ENCODE peak calls at places on chromosomes 2 and 18, in five cellular contexts. H is neural progenitor cell, M is hepatocyte, U is GM23338, D is SK-N-SH. P is an unnamed sample.
A peak's percentile ranks its signal among the peaks of the same experiment; 100 is the strongest.

GRCh38 chr2:228657807-228658402 is 476.4 kb upstream of the SPHKAP start:
- DNase-seq in H (peak; percentile 42), M (peak; percentile 55), U (peak; percentile 62), D (peak; percentile 18), P (peak; percentile 10)

GRCh38 chr2:159083601-159084000 is 115.2 kb downstream of the TANC1 start:
- DNase-seq in H (no peak), M (no peak), U (no peak), D (no peak), P (no peak)

GRCh38 chr2:213834331-213834730 is 550.1 kb downstream of the SPAG16 start:
- DNase-seq in H (no peak), M (no peak), U (no peak), D (no peak), P (no peak)

GRCh38 chr2:144583741-144584453 is 64.0 kb upstream of the ZEB2 start:
- DNase-seq in H (no peak), M (no peak), U (no peak), D (no peak), P (no peak)

GRCh38 chr2:85355073-85355410 is 473 bp downstream of the ELMOD3 start:
- DNase-seq in H (no peak), M (no peak), U (no peak), D (no peak), P (no peak)

GRCh38 chr2:77397763-77398162 is 124.4 kb downstream of the LRRTM4 start:
- DNase-seq in H (no peak), M (peak; percentile 7), U (no peak), D (no peak), P (no peak)

GRCh38 chr2:202822411-202822810 is 49.2 kb downstream of the ICA1L start:
- DNase-seq in H (no peak), M (no peak), U (no peak), D (no peak), P (no peak)

GRCh38 chr2:190875881-190876280 is 4.7 kb upstream of the GLS start:
- DNase-seq in H (no peak), M (no peak), U (no peak), D (no peak), P (no peak)

GRCh38 chr2:177784449-177784845 is 288.1 kb downstream of the PDE11A start:
- DNase-seq in H (no peak), M (no peak), U (no peak), D (no peak), P (no peak)

GRCh38 chr2:64525323-64525625 is 1.1 kb downstream of the AFTPH start:
- DNase-seq in H (no peak), M (peak; percentile 58), U (peak; percentile 24), D (no peak), P (peak; percentile 65)

GRCh38 chr2:73262108-73262651 is 22.1 kb downstream of the FBXO41 start:
- DNase-seq in H (no peak), M (no peak), U (no peak), D (no peak), P (no peak)

GRCh38 chr2:73259276-73259675 is 25.0 kb downstream of the FBXO41 start:
- DNase-seq in H (no peak), M (no peak), U (no peak), D (no peak), P (no peak)

GRCh38 chr2:73259704-73260337 is 24.5 kb downstream of the FBXO41 start:
- DNase-seq in H (no peak), M (no peak), U (no peak), D (no peak), P (no peak)

GRCh38 chr2:73258913-73259215 is 24.8 kb downstream of the CCT7 start:
- DNase-seq in H (no peak), M (no peak), U (no peak), D (no peak), P (no peak)

GRCh38 chr2:73260338-73260984 is 23.8 kb downstream of the FBXO41 start:
- DNase-seq in H (peak; percentile 68), M (peak; percentile 69), U (peak; percentile 80), D (peak; percentile 74), P (peak; percentile 48)
- TF ChIP-seq CTCF in H (peak; percentile 61), M (peak; percentile 44), U (peak; percentile 81), D (peak; percentile 52), P (peak; percentile 60)

GRCh38 chr2:179655627-179656026 is 205.8 kb downstream of the ZNF385B start:
- DNase-seq in H (no peak), M (no peak), U (no peak), D (no peak), P (no peak)
- TF ChIP-seq EZH2phosphoT487 in H (no peak), M (no peak), U (no peak), D (no peak), P (no peak)

DNA sequence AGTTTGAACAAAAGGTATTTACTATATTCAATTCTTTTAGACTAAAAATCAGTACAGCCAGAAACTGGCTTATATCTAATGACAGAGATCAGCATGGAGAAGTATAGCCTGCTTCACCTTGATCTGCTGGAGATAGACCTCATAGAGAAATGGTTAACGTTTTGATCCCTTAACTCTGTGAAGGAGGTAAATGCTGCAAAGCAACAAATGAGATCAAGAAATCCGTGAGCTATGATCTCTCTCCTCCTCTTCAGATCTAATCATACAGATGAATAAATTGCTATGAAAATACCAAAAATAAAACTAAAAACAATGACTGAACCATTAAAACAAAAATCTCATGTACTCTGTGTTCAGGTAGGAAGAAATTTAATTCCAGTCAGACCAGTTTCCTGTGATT is 42.8 kb downstream of the KLHL14 start:
- DNase-seq in H (no peak), M (no peak), U (no peak), D (no peak), P (no peak)
- H3K4me3 ChIP-seq in H (no peak overlapping the region), M (no peak overlapping the region), U (no peak overlapping the region), D (peak overlapping the region; percentile 46), P (peak overlapping the region; percentile 67)

DNA sequence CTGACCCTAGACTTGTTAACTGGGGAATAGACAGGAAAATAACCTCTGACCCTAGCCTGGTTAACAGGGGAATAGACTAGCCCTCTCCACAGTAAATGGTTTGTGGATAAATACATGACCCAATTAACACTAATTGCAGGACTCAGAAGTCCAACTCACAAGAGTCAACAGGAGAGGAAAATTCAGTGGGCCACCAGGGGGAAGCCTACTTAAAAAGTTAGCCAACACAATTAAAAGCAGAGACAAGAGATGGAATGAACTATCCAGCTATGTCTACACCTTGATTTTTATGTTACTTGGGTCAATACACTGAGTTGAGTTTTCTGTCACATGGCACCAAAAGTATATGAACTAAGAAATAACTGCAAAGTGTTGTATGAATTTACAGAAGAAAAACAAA is 158.8 kb upstream of the SLC39A10 start:
- DNase-seq in H (peak; percentile 60), M (peak; percentile 14), U (peak; percentile 70), D (no peak), P (peak; percentile 67)
- TF ChIP-seq CTCF in H (peak; percentile 58), M (peak; percentile 28), U (peak; percentile 66), D (peak; percentile 45), P (peak; percentile 84)

DNA sequence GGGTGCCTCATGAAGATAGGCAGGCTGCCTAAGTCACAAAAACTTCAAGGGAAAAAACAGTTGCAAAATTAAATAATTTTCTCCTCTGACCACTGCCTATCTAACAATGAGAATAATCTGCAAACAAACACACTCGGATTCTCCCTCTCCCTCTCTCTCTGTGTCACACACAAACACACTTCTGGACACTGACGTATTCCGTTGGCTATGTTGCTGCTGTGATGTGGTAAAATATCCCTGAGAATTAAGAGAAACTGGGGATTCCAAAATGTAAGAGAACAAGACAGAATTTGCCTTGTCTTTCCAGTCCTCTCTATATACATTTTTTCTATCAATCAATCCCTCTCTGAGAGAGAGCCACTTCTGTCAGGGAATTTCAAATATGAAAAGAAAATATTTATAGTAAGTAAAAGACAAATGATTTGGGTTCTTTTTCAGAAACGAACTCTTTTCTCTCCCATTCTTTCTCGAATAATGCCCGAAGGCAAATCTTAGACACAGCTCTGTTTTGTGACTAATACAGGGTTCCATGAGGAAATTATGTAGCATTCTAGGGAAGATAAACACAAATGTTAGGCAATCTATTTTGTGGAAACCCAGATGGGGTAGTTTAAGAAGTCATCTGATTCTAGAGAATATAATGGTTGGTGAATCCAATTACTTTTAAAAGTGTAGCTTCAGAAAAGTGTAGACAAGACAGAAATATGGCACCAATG is 310.3 kb upstream of the CYP26B1 start:
- DNase-seq in H (no peak), M (no peak), U (no peak), D (no peak), P (no peak)
- TF ChIP-seq EZH2phosphoT487 in H (no peak), M (no peak), U (no peak), D (no peak), P (no peak)

GRCh38 chr2:11073251-11073650 is 82.0 kb upstream of the SLC66A3 start:
- DNase-seq in H (peak; percentile 85), M (peak; percentile 74), U (peak; percentile 85), D (peak; percentile 54), P (peak; percentile 8)

GRCh38 chr2:11071207-11071606 is 84.1 kb upstream of the SLC66A3 start:
- DNase-seq in H (no peak), M (peak; percentile 39), U (peak; percentile 55), D (no peak), P (no peak)

GRCh38 chr2:11071939-11072338 is 83.3 kb upstream of the SLC66A3 start:
- DNase-seq in H (no peak), M (no peak), U (no peak), D (no peak), P (no peak)

GRCh38 chr2:11073791-11074190 is 81.5 kb upstream of the SLC66A3 start:
- DNase-seq in H (no peak), M (no peak), U (no peak), D (no peak), P (no peak)

GRCh38 chr2:11072550-11072949 is 82.7 kb upstream of the SLC66A3 start:
- DNase-seq in H (no peak), M (no peak), U (no peak), D (no peak), P (no peak)
- H3K4me3 ChIP-seq in H (no peak overlapping the region), M (no peak overlapping the region), U (no peak overlapping the region), D (no peak overlapping the region), P (no peak overlapping the region)

GRCh38 chr2:115833196-115833595 is 1390.8 kb downstream of the DPP10 start:
- DNase-seq in H (no peak), M (no peak), U (no peak), D (no peak), P (no peak)
- TF ChIP-seq CTCF in H (peak; percentile 16), M (no peak), U (peak; percentile 25), D (no peak), P (no peak)

DNA sequence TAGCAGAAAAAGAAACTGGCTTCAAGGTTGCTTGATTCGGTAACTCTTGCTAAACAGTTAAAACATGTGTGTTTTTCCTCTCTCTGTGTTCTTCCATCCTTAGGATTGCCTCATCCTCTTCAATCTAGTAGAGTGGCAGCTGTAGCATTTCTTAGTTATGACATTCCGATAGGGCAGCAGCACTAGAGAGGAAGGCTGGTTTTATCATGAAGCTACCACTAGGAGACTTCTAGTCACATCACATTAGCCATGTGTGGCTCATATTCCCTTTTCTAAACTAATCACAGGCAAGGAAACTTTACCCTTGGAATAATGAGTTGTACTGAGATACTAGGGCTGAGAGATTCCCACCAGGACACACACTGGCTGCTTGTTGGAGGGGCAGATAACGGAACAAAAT is 187.6 kb downstream of the DOK6 start:
- DNase-seq in H (no peak), M (no peak), U (peak; percentile 34), D (no peak), P (no peak)
- TF ChIP-seq EZH2phosphoT487 in H (no peak), M (no peak), U (no peak), D (no peak), P (no peak)

GRCh38 chr2:42186378-42186777 is 17.2 kb downstream of the EML4 start:
- DNase-seq in H (no peak), M (no peak), U (no peak), D (no peak), P (no peak)
- H3K4me3 ChIP-seq in H (no peak overlapping the region), M (no peak overlapping the region), U (no peak overlapping the region), D (no peak overlapping the region), P (no peak overlapping the region)